ENCODE peak calls at places on chromosomes 3 and 15, in nine cellular contexts. J is upper lobe of right lung, M is heart left ventricle, X is Caco-2, B is psoas muscle, E is stomach, N is A549, Y is tibial nerve, Z is cardiac muscle cell. D is an unnamed sample. For H3K9me3, the result is how much of the 10 kb centered on the place peaks cover.

GRCh38 chr15:74482661-74483060 is 21.7 kb upstream of the UBL7 start:
- DNase-seq in J (no peak), Y (no peak), E (no peak), X (peak), Z (no peak), M (no peak), N (no peak), B (no peak), D (no peak)

GRCh38 chr3:160618363-160618762 is 53.0 kb upstream of the KPNA4 start:
- DNase-seq in N (no peak), B (no peak), J (no peak), M (no peak), X (no peak), Z (no peak), E (peak), Y (no peak), D (no peak)

GRCh38 chr3:186806173-186807055 is at the start of gene RFC4:
- DNase-seq in J (peak), Z (peak), E (peak), B (peak), Y (peak), X (peak), N (peak), M (peak), D (peak)

GRCh38 chr3:17204049-17204650 is 319.4 kb downstream of the PLCL2 start:
- DNase-seq in J (no peak), N (no peak), E (no peak), B (no peak), Y (no peak), Z (no peak), M (no peak), X (no peak), D (no peak)

GRCh38 chr15:60003243-60004018 is 680 bp upstream of the FOXB1 start:
- DNase-seq in N (no peak), Y (no peak), E (no peak), Z (no peak), M (no peak), B (no peak), J (no peak), X (no peak), D (no peak)

GRCh38 chr3:151305778-151306157 is 10.9 kb downstream of the GPR87 start:
- DNase-seq in M (no peak), N (no peak), X (no peak), E (no peak), Z (no peak), J (no peak), B (no peak), Y (no peak), D (no peak)

GRCh38 chr3:38457111-38458003 is 3.7 kb downstream of the ACVR2B start:
- DNase-seq in M (no peak), Z (peak), J (no peak), X (no peak), E (no peak), N (peak), Y (no peak), B (no peak), D (no peak)

GRCh38 chr3:153667341-153667740 is 453.8 kb upstream of the ARHGEF26 start:
- DNase-seq in J (no peak), B (no peak), E (no peak), X (no peak), N (no peak), Z (no peak), M (no peak), Y (no peak), D (no peak)

GRCh38 chr15:101390462-101390861 is 95.4 kb upstream of the SNRPA1 start:
- DNase-seq in N (no peak), B (no peak), X (no peak), Y (no peak), E (no peak), J (peak), M (no peak), Z (no peak), D (no peak)

DNA sequence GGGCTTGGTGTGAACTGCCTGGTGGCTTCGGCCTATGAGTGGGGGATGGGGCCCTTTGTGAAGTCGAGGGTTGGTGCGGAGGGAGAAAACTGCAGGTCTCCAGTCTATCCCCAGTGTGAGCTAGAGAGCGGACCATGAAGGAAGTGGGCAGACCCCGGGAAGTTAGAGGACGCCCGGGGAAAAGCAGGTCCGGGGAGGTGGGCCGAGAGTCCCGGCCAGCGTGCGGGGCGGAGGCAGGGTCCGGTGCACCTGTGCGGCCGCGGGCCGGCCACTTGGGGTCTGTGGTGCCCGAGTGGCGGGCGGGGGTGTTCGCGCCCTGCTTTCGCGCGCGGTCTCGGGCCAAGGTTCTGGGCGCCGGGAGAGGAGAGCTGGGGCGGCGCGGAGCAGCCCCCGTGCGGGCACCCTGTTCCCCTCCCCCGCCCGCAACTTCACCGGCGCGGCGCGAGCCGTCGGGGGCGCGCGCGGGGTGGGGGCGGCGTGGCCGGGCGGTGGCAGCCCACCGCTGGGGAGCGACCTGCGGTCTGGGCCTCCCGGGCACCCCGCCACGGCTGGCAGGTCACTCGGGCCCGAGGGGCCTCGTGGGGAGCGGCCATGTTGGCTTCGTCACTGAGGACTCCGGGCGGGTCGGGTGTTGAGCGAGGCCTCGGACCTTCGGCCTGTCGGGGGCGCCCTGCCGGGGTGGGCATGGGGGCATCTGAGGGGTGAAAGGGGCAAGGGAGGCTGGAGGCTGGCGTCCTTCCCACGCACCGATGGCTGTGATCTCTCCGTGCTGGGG is 4.8 kb downstream of the UBE2E1 start:
- DNase-seq in X (peak), N (peak), B (peak), Z (peak), J (peak), Y (peak), E (peak), M (peak), D (peak)
- TF ChIP-seq CTCF in X (no peak), N (peak), B (peak), Z (peak), J (peak), Y (no peak), E (no peak), M (no peak), D (no peak)

GRCh38 chr3:53161820-53162671 is 1.0 kb downstream of the PRKCD start:
- DNase-seq in X (no peak), Y (no peak), J (peak), N (peak), Z (peak), E (no peak), B (peak), M (peak), D (peak)
- H3K4me3 ChIP-seq in X (peak), Y (peak), J (peak), N (peak), Z (peak), E (peak), B (peak), M (peak), D (peak)

GRCh38 chr3:198113219-198114053 is 153.4 kb downstream of the LMLN start:
- DNase-seq in Z (peak), B (no peak), X (no peak), E (no peak), M (no peak), N (no peak), J (no peak), Y (no peak), D (no peak)
- H3K9me3 ChIP-seq in Z (under half), B (under half), X (under half), E (under half), M (under half), N (under half), J (under half), Y (under half), D (under half)

GRCh38 chr3:138944136-138944658 is 2.7 kb downstream of the FOXL2 start:
- DNase-seq in N (no peak), B (no peak), M (no peak), E (no peak), Z (no peak), J (no peak), Y (no peak), X (no peak), D (no peak)

GRCh38 chr3:138946554-138947302 is at the start of the genes FOXL2 and FOXL2NB:
- DNase-seq in E (no peak), B (no peak), J (no peak), Y (no peak), Z (peak), N (peak), X (peak), M (no peak), D (peak)

GRCh38 chr3:138944842-138945645 is 1.9 kb downstream of the FOXL2 start:
- DNase-seq in J (no peak), Z (no peak), X (peak), Y (no peak), N (no peak), E (no peak), B (no peak), M (no peak), D (no peak)

GRCh38 chr3:138947303-138948121 is 495 bp downstream of the FOXL2NB start:
- DNase-seq in E (no peak), B (no peak), M (no peak), N (no peak), X (no peak), Y (no peak), J (no peak), Z (no peak), D (no peak)

GRCh38 chr3:138945646-138946553 is 1.0 kb downstream of the FOXL2 start:
- DNase-seq in Y (no peak), B (no peak), Z (no peak), J (no peak), E (peak), X (peak), M (no peak), N (peak), D (no peak)
- TF ChIP-seq CTCF in Y (no peak), B (peak), Z (peak), J (peak), E (no peak), X (peak), M (no peak), N (peak), D (no peak)

D was measured in uterus.